ENCODE peak calls at places on chromosome 7, in ten cellular contexts. W is brain microvascular endothelial cell, S is H9, M is HL-60, V is astrocyte, N is body of pancreas, R is thoracic aorta, E is AG04450, B is pancreas, L is SK-N-SH. A is an unnamed sample.

GRCh38 chr7:28298870-28299484 is 113.3 kb upstream of the CREB5 start:
- DNase-seq in W (peak; percentile 68), S (peak; percentile 74), M (no peak), V (no peak), N (peak; percentile 45), R (no peak), E (no peak), B (no peak), L (peak; percentile 77), A (no peak)

GRCh38 chr7:157527686-157528085 is 190.9 kb downstream of the DNAJB6 start:
- DNase-seq in W (no peak), S (peak; percentile 22), M (no peak), V (no peak), N (no peak), R (no peak), E (no peak), B (peak; percentile 45), L (no peak), A (no peak)

GRCh38 chr7:120916116-120916515 is 34.5 kb upstream of the ING3 start:
- DNase-seq in W (no peak), S (no peak), M (no peak), V (no peak), N (no peak), R (no peak), E (no peak), B (no peak), L (no peak), A (no peak)

GRCh38 chr7:128076216-128076821 is 45.1 kb upstream of the LRRC4 start:
- DNase-seq in W (no peak), S (no peak), M (no peak), V (no peak), N (no peak), R (no peak), E (no peak), B (no peak), L (no peak), A (peak; percentile 63)

GRCh38 chr7:35362341-35362740 is 108.4 kb upstream of the TBX20 start:
- DNase-seq in W (no peak), S (no peak), M (no peak), V (no peak), N (no peak), R (no peak), E (no peak), B (no peak), L (no peak), A (no peak)

GRCh38 chr7:114988755-114989154 is 66.9 kb downstream of the MDFIC start:
- DNase-seq in W (peak; percentile 82), S (no peak), M (no peak), V (peak; percentile 80), N (peak; percentile 21), R (no peak), E (no peak), B (peak; percentile 51), L (no peak), A (no peak)

GRCh38 chr7:99184468-99185225 is 23.3 kb downstream of the KPNA7 start:
- DNase-seq in W (no peak), S (peak; percentile 55), M (no peak), V (no peak), N (no peak), R (no peak), E (no peak), B (no peak), L (no peak), A (no peak)

GRCh38 chr7:102426268-102427031 is 6.9 kb upstream of the ORAI2 start:
- DNase-seq in W (no peak), S (no peak), M (peak; percentile 86), V (no peak), N (no peak), R (no peak), E (no peak), B (no peak), L (no peak), A (no peak)

GRCh38 chr7:126574276-126574675 is 678.5 kb downstream of the GRM8 start:
- DNase-seq in W (peak; percentile 79), S (no peak), M (no peak), V (peak; percentile 82), N (no peak), R (no peak), E (no peak), B (no peak), L (no peak), A (no peak)
- H3K27ac ChIP-seq in W (peak overlapping the region; percentile 93), S (no peak overlapping the region), M (no peak overlapping the region), V (peak overlapping the region; percentile 91), N (no peak overlapping the region), R (no peak overlapping the region), E (no peak overlapping the region), B (no peak overlapping the region), L (peak overlapping the region; percentile 80), A (no peak overlapping the region)

GRCh38 chr7:19116121-19117080 is 1.0 kb downstream of the TWIST1 start:
- DNase-seq in W (peak; percentile 27), S (peak; percentile 63), M (no peak), V (peak; percentile 36), N (no peak), R (no peak), E (no peak), B (peak; percentile 66), L (peak; percentile 72), A (no peak)

GRCh38 chr7:19112290-19113000 is 5.0 kb downstream of the TWIST1 start:
- DNase-seq in W (peak; percentile 41), S (peak; percentile 41), M (no peak), V (peak; percentile 86), N (no peak), R (no peak), E (no peak), B (peak; percentile 52), L (no peak), A (no peak)

GRCh38 chr7:19113001-19113349 is 4.5 kb downstream of the TWIST1 start:
- DNase-seq in W (no peak), S (no peak), M (no peak), V (no peak), N (no peak), R (no peak), E (no peak), B (no peak), L (no peak), A (no peak)

GRCh38 chr7:19114591-19114855 is 2.9 kb downstream of the TWIST1 start:
- DNase-seq in W (no peak), S (no peak), M (no peak), V (peak; percentile 59), N (no peak), R (no peak), E (no peak), B (no peak), L (no peak), A (no peak)

DNA sequence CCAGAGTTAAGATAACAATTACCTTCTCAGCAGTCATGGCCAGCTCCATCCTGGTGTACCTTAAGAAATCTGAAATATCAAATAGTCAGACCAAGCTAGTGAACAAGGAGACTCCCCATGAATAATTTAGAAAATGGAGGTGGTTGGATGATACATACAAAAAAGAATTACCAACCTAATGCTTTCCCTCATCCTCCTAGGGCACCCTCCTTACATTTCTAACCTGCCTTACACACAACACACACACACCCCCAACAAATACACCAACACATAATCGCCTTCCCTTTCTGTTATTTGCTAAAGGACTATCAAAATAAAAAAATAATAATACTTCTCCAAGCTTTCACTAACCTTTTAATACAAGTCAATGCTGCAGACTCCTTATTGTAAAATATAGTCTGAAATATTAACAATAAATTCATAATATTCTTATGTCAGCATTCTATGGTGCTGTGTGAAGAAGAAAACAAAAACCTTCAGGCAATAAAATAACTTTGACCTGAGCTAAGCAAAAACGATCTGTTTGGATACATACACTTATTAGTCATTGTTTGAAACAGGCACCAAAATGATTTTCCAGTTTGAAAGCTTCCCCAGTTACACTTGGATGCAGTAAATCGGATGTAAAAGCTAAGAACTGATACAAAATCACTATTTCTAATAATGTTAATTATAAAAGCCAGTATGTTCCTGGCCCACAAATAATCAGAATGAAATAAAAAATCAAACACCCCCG is 3.4 kb downstream of the TWIST1 start:
- DNase-seq in W (peak; percentile 10), S (no peak), M (no peak), V (peak; percentile 56), N (no peak), R (no peak), E (no peak), B (no peak), L (peak; percentile 65), A (no peak)
- H3K27ac ChIP-seq in W (peak overlapping the region; percentile 36), S (no peak overlapping the region), M (no peak overlapping the region), V (peak overlapping the region; percentile 52), N (no peak overlapping the region), R (no peak overlapping the region), E (no peak overlapping the region), B (no peak overlapping the region), L (peak overlapping the region; percentile 96), A (no peak overlapping the region)

GRCh38 chr7:16810112-16810511 is 5.3 kb upstream of the AGR2 start:
- DNase-seq in W (no peak), S (no peak), M (no peak), V (peak; percentile 16), N (no peak), R (no peak), E (no peak), B (no peak), L (no peak), A (no peak)

GRCh38 chr7:16812542-16813231 is 7.9 kb upstream of the AGR2 start:
- DNase-seq in W (no peak), S (no peak), M (no peak), V (no peak), N (no peak), R (no peak), E (no peak), B (no peak), L (no peak), A (no peak)

GRCh38 chr7:16813232-16813616 is 8.4 kb upstream of the AGR2 start:
- DNase-seq in W (no peak), S (no peak), M (peak; percentile 38), V (no peak), N (no peak), R (no peak), E (no peak), B (no peak), L (no peak), A (no peak)

GRCh38 chr7:16811555-16811954 is 6.8 kb upstream of the AGR2 start:
- DNase-seq in W (no peak), S (no peak), M (no peak), V (peak; percentile 74), N (no peak), R (no peak), E (no peak), B (no peak), L (no peak), A (no peak)

DNA sequence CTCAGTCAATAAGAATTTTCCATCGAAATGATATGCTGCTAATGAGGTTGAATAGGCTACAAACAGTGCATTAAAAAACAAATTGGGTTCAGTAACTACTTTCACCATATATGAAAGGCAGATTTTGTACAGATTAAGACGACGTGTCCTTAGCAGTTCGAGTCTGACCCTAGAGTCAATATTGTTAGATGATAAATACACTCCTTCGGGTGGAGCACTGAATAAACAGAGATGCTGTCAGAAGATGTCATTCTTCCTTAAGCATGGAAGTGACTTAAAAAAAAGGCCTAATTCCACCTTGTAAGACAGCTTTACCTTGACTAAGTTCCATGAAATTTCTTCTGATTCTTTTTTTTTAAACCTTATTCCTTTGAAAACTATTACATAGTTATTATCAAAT is 5.8 kb upstream of the AGR2 start:
- DNase-seq in W (no peak), S (no peak), M (no peak), V (no peak), N (no peak), R (no peak), E (no peak), B (no peak), L (no peak), A (no peak)
- H3K27ac ChIP-seq in W (no peak overlapping the region), S (no peak overlapping the region), M (no peak overlapping the region), V (no peak overlapping the region), N (no peak overlapping the region), R (no peak overlapping the region), E (no peak overlapping the region), B (no peak overlapping the region), L (no peak overlapping the region), A (no peak overlapping the region)

DNA sequence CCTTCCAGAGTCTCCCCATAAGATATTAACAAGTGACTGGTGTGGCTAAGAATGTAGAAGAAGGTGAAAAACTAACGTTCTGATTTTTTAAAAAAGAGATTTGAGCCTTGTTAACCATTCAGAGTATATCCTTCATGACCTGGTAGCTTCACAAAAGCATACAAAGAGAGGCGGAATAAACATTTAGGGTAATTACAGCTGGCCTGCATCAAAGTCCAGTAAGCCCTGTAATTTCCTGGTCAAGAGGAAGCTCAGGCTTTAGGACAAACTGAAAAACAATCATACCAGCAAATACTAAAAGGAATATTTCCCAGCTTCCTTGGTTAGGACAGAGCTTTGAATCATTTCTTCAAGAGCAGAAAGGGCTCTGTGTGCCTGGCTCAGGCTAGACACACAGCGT is 165.2 kb downstream of the COBL start:
- DNase-seq in W (no peak), S (no peak), M (no peak), V (no peak), N (no peak), R (no peak), E (no peak), B (no peak), L (no peak), A (no peak)
- H3K27ac ChIP-seq in W (no peak overlapping the region), S (no peak overlapping the region), M (no peak overlapping the region), V (no peak overlapping the region), N (no peak overlapping the region), R (no peak overlapping the region), E (no peak overlapping the region), B (no peak overlapping the region), L (no peak overlapping the region), A (peak overlapping the region; percentile 4)